ENCODE peak calls at places on chromosomes 12 and 14, in six cellular contexts. One of them, this sample, is unnamed.

GRCh38 chr12:107655281-107656065 is 30.1 kb upstream of the PWP1 start:
- DNase-seq in fibroblast of lung: no peak
- DNase-seq in mammary epithelial cell: no peak
- DNase-seq in CD4-positive, alpha-beta T cell: no peak
- DNase-seq in psoas muscle: no peak
- DNase-seq in H9: no peak
- DNase-seq in this sample: no peak

GRCh38 chr14:103855734-103856095 is 8.3 kb upstream of the PPP1R13B start:
- DNase-seq in fibroblast of lung: no peak
- DNase-seq in mammary epithelial cell: no peak
- DNase-seq in CD4-positive, alpha-beta T cell: no peak
- DNase-seq in psoas muscle: no peak
- DNase-seq in H9: no peak
- DNase-seq in this sample: no peak

GRCh38 chr12:63877693-63878092 is 33.2 kb downstream of the SRGAP1 start:
- DNase-seq in fibroblast of lung: no peak
- DNase-seq in mammary epithelial cell: no peak
- DNase-seq in CD4-positive, alpha-beta T cell: no peak
- DNase-seq in psoas muscle: no peak
- DNase-seq in H9: no peak
- DNase-seq in this sample: no peak

GRCh38 chr12:806116-806805 is 53.9 kb downstream of the WNK1 start:
- DNase-seq in fibroblast of lung: peak
- DNase-seq in mammary epithelial cell: no peak
- DNase-seq in CD4-positive, alpha-beta T cell: no peak
- DNase-seq in psoas muscle: no peak
- DNase-seq in H9: no peak
- DNase-seq in this sample: no peak

GRCh38 chr12:129109174-129110001 is 256.1 kb downstream of the GLT1D1 start:
- DNase-seq in fibroblast of lung: no peak
- DNase-seq in mammary epithelial cell: no peak
- DNase-seq in CD4-positive, alpha-beta T cell: no peak
- DNase-seq in psoas muscle: no peak
- DNase-seq in H9: no peak
- DNase-seq in this sample: no peak

GRCh38 chr14:94110552-94111181 is at the start of gene IFI27:
- DNase-seq in fibroblast of lung: peak
- DNase-seq in mammary epithelial cell: no peak
- DNase-seq in CD4-positive, alpha-beta T cell: no peak
- DNase-seq in psoas muscle: peak
- DNase-seq in H9: peak
- DNase-seq in this sample: peak

GRCh38 chr12:130981947-130982346 is 28.2 kb downstream of the ADGRD1 start:
- DNase-seq in fibroblast of lung: no peak
- DNase-seq in mammary epithelial cell: no peak
- DNase-seq in CD4-positive, alpha-beta T cell: no peak
- DNase-seq in psoas muscle: no peak
- DNase-seq in H9: peak
- DNase-seq in this sample: no peak

GRCh38 chr12:76515271-76515670 is 44.3 kb downstream of the OSBPL8 start:
- DNase-seq in fibroblast of lung: no peak
- DNase-seq in mammary epithelial cell: no peak
- DNase-seq in CD4-positive, alpha-beta T cell: no peak
- DNase-seq in psoas muscle: no peak
- DNase-seq in H9: no peak
- DNase-seq in this sample: no peak

GRCh38 chr14:42163136-42163535 is 556.5 kb downstream of the LRFN5 start:
- DNase-seq in fibroblast of lung: no peak
- DNase-seq in mammary epithelial cell: no peak
- DNase-seq in CD4-positive, alpha-beta T cell: no peak
- DNase-seq in psoas muscle: no peak
- DNase-seq in H9: no peak
- DNase-seq in this sample: no peak

GRCh38 chr12:108928695-108929094 is 48.8 kb downstream of the DAO start:
- DNase-seq in fibroblast of lung: no peak
- DNase-seq in mammary epithelial cell: no peak
- DNase-seq in CD4-positive, alpha-beta T cell: no peak
- DNase-seq in psoas muscle: no peak
- DNase-seq in H9: no peak
- DNase-seq in this sample: no peak

GRCh38 chr12:26113853-26114719 is 10.8 kb downstream of the BHLHE41 start:
- DNase-seq in fibroblast of lung: peak
- DNase-seq in mammary epithelial cell: peak
- DNase-seq in CD4-positive, alpha-beta T cell: peak
- DNase-seq in psoas muscle: peak
- DNase-seq in H9: peak
- DNase-seq in this sample: peak

GRCh38 chr12:89134213-89134770 is 218.0 kb downstream of the DUSP6 start:
- DNase-seq in fibroblast of lung: no peak
- DNase-seq in mammary epithelial cell: no peak
- DNase-seq in CD4-positive, alpha-beta T cell: no peak
- DNase-seq in psoas muscle: no peak
- DNase-seq in H9: no peak
- DNase-seq in this sample: no peak

GRCh38 chr12:10940389-10940788 is 1.3 kb upstream of the TAS2R14 start:
- DNase-seq in fibroblast of lung: peak
- DNase-seq in mammary epithelial cell: peak
- DNase-seq in CD4-positive, alpha-beta T cell: no peak
- DNase-seq in psoas muscle: no peak
- DNase-seq in H9: no peak
- DNase-seq in this sample: peak

GRCh38 chr12:24902521-24903304 is 46.2 kb downstream of the BCAT1 start:
- DNase-seq in fibroblast of lung: peak
- DNase-seq in mammary epithelial cell: peak
- DNase-seq in CD4-positive, alpha-beta T cell: no peak
- DNase-seq in psoas muscle: peak
- DNase-seq in H9: peak
- DNase-seq in this sample: no peak

GRCh38 chr14:91315844-91316267 is 71.4 kb upstream of the GPR68 start:
- DNase-seq in fibroblast of lung: no peak
- DNase-seq in mammary epithelial cell: no peak
- DNase-seq in CD4-positive, alpha-beta T cell: peak
- DNase-seq in psoas muscle: no peak
- DNase-seq in H9: no peak
- DNase-seq in this sample: no peak

GRCh38 chr14:99478133-99478532 is 2.5 kb downstream of the SETD3 start:
- DNase-seq in fibroblast of lung: no peak
- DNase-seq in mammary epithelial cell: no peak
- DNase-seq in CD4-positive, alpha-beta T cell: no peak
- DNase-seq in psoas muscle: no peak
- DNase-seq in H9: no peak
- DNase-seq in this sample: no peak
- H3K27ac ChIP-seq in fibroblast of lung: no peak
- H3K27ac ChIP-seq in mammary epithelial cell: no peak
- H3K27ac ChIP-seq in CD4-positive, alpha-beta T cell: no peak
- H3K27ac ChIP-seq in psoas muscle: peak
- H3K27ac ChIP-seq in H9: no peak
- H3K27ac ChIP-seq in this sample: no peak

DNA sequence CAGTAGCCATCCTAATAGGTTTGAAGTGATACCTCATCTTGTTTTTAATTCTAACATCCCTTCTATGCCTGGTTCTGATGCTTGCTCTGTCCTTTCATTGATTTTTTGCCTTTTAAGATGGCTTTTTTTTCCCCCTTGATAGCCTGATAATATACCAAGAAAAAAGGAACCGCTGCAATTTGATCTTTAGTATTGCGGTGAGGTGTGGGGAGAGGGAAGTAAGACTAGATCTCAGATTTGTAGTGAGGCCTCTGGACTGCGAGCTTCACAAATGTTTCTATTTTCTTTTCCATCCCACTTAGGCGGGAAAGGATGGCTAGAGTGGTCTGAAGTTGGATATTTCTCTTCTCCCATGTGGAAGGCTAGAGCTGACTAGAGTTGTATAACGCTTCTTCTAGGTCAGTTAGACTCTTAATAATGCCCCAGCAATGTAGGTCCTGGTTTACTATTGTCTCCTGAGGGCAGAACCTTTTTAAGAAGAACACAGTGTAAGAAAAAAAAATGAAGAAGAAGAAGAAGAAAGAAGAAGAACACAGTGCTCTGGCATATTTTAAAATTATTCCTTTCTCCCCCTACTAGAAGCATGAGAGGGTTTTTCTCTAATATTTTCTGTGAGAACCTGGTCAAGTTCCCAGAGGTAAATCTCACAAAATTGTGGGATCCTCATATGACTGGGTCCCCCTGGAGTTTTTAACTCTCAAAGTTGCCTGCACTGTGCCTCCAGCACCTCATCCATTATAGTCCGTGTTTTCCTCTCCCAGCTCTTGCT is 11.9 kb upstream of the KLRB1 start:
- DNase-seq in fibroblast of lung: no peak
- DNase-seq in mammary epithelial cell: no peak
- DNase-seq in CD4-positive, alpha-beta T cell: no peak
- DNase-seq in psoas muscle: no peak
- DNase-seq in H9: no peak
- DNase-seq in this sample: no peak
- TF ChIP-seq CTCF in fibroblast of lung: no peak
- TF ChIP-seq CTCF in mammary epithelial cell: no peak
- TF ChIP-seq CTCF in CD4-positive, alpha-beta T cell: no peak
- TF ChIP-seq CTCF in psoas muscle: no peak
- TF ChIP-seq CTCF in H9: no peak
- TF ChIP-seq CTCF in this sample: no peak

GRCh38 chr12:115013668-115014072 is 329.7 kb upstream of the TBX3 start:
- DNase-seq in fibroblast of lung: no peak
- DNase-seq in mammary epithelial cell: no peak
- DNase-seq in CD4-positive, alpha-beta T cell: no peak
- DNase-seq in psoas muscle: no peak
- DNase-seq in H9: no peak
- DNase-seq in this sample: no peak
- H3K27ac ChIP-seq in fibroblast of lung: no peak
- H3K27ac ChIP-seq in mammary epithelial cell: no peak
- H3K27ac ChIP-seq in CD4-positive, alpha-beta T cell: no peak
- H3K27ac ChIP-seq in psoas muscle: no peak
- H3K27ac ChIP-seq in H9: no peak
- H3K27ac ChIP-seq in this sample: no peak

GRCh38 chr14:90060312-90060964 is 1.4 kb upstream of the KCNK13 start:
- DNase-seq in fibroblast of lung: peak
- DNase-seq in mammary epithelial cell: peak
- DNase-seq in CD4-positive, alpha-beta T cell: no peak
- DNase-seq in psoas muscle: peak
- DNase-seq in H9: peak
- DNase-seq in this sample: peak
- TF ChIP-seq CTCF in fibroblast of lung: peak
- TF ChIP-seq CTCF in mammary epithelial cell: peak
- TF ChIP-seq CTCF in CD4-positive, alpha-beta T cell: no peak
- TF ChIP-seq CTCF in psoas muscle: no peak
- TF ChIP-seq CTCF in H9: peak
- TF ChIP-seq CTCF in this sample: peak

DNA sequence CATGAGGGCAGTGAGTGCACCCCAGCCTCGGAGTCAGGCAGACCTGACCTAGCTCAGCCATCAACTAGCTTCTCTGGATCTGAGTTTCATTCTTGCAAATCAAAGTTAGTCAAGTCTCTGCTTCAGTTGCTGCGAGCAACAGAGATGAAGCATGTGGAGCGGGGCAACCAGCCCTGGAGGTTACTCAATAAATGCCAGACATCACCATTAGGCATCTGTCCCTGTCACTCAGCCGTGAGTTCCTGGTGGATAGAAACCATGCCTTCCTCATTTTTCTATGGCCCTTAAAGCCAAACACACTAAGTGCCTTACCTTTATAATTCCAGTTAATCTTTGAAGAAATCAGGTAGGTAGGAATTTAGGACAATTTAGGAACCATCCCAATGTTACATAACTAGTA is 19.3 kb downstream of the RFX4 start:
- DNase-seq in fibroblast of lung: no peak
- DNase-seq in mammary epithelial cell: no peak
- DNase-seq in CD4-positive, alpha-beta T cell: no peak
- DNase-seq in psoas muscle: no peak
- DNase-seq in H9: no peak
- DNase-seq in this sample: no peak
- H3K27ac ChIP-seq in fibroblast of lung: no peak
- H3K27ac ChIP-seq in mammary epithelial cell: no peak
- H3K27ac ChIP-seq in CD4-positive, alpha-beta T cell: no peak
- H3K27ac ChIP-seq in psoas muscle: no peak
- H3K27ac ChIP-seq in H9: no peak
- H3K27ac ChIP-seq in this sample: no peak

GRCh38 chr12:47813491-47814196 is 6.1 kb downstream of the HDAC7 start:
- DNase-seq in fibroblast of lung: no peak
- DNase-seq in mammary epithelial cell: no peak
- DNase-seq in CD4-positive, alpha-beta T cell: no peak
- DNase-seq in psoas muscle: no peak
- DNase-seq in H9: peak
- DNase-seq in this sample: no peak
- TF ChIP-seq CTCF in fibroblast of lung: no peak
- TF ChIP-seq CTCF in mammary epithelial cell: no peak
- TF ChIP-seq CTCF in CD4-positive, alpha-beta T cell: no peak
- TF ChIP-seq CTCF in psoas muscle: no peak
- TF ChIP-seq CTCF in H9: no peak
- TF ChIP-seq CTCF in this sample: no peak

GRCh38 chr14:28116716-28117115 is 649.9 kb upstream of the FOXG1 start:
- DNase-seq in fibroblast of lung: no peak
- DNase-seq in mammary epithelial cell: no peak
- DNase-seq in CD4-positive, alpha-beta T cell: no peak
- DNase-seq in psoas muscle: no peak
- DNase-seq in H9: no peak
- DNase-seq in this sample: no peak
- H3K27ac ChIP-seq in fibroblast of lung: no peak
- H3K27ac ChIP-seq in mammary epithelial cell: no peak
- H3K27ac ChIP-seq in CD4-positive, alpha-beta T cell: no peak
- H3K27ac ChIP-seq in psoas muscle: no peak
- H3K27ac ChIP-seq in H9: no peak
- H3K27ac ChIP-seq in this sample: no peak

GRCh38 chr12:87413784-87414183 is 615.4 kb downstream of the C12orf50 start:
- DNase-seq in fibroblast of lung: peak
- DNase-seq in mammary epithelial cell: no peak
- DNase-seq in CD4-positive, alpha-beta T cell: no peak
- DNase-seq in psoas muscle: no peak
- DNase-seq in H9: no peak
- DNase-seq in this sample: no peak
- TF ChIP-seq CTCF in fibroblast of lung: no peak
- TF ChIP-seq CTCF in mammary epithelial cell: no peak
- TF ChIP-seq CTCF in CD4-positive, alpha-beta T cell: no peak
- TF ChIP-seq CTCF in psoas muscle: no peak
- TF ChIP-seq CTCF in H9: no peak
- TF ChIP-seq CTCF in this sample: no peak

This sample was measured in RWPE1.